ENCODE peak calls at places on chromosomes 3 and 15, in four cellular contexts. One of them, this sample, is unnamed.

GRCh38 chr15:45454825-45455224 is 67.7 kb downstream of the SLC30A4 start:
- DNase-seq in uterus: no peak
- DNase-seq in GM06990: peak
- DNase-seq in ovary: peak
- DNase-seq in this sample: peak

GRCh38 chr15:57667171-57667924 is 39.2 kb upstream of the POLR2M start:
- DNase-seq in uterus: peak
- DNase-seq in GM06990: no peak
- DNase-seq in ovary: no peak
- DNase-seq in this sample: no peak

GRCh38 chr3:129346690-129347440 is 68.2 kb downstream of the HMCES start:
- DNase-seq in uterus: no peak
- DNase-seq in GM06990: no peak
- DNase-seq in ovary: no peak
- DNase-seq in this sample: no peak

GRCh38 chr3:13844911-13845310 is 35.0 kb downstream of the WNT7A start:
- DNase-seq in uterus: no peak
- DNase-seq in GM06990: no peak
- DNase-seq in ovary: no peak
- DNase-seq in this sample: no peak

GRCh38 chr3:8903191-8903590 is 60.1 kb downstream of the RAD18 start:
- DNase-seq in uterus: no peak
- DNase-seq in GM06990: no peak
- DNase-seq in ovary: no peak
- DNase-seq in this sample: no peak

GRCh38 chr3:140100479-140100878 is 165.5 kb downstream of the CLSTN2 start:
- DNase-seq in uterus: no peak
- DNase-seq in GM06990: no peak
- DNase-seq in ovary: no peak
- DNase-seq in this sample: no peak

GRCh38 chr15:63198315-63198714 is 8.9 kb downstream of the RAB8B start:
- DNase-seq in uterus: no peak
- DNase-seq in GM06990: no peak
- DNase-seq in ovary: no peak
- DNase-seq in this sample: no peak

GRCh38 chr15:74311734-74312444 is 55.6 kb downstream of the CYP11A1 start:
- DNase-seq in uterus: no peak
- DNase-seq in GM06990: no peak
- DNase-seq in ovary: no peak
- DNase-seq in this sample: no peak

GRCh38 chr3:60555704-60556340 is 695.4 kb downstream of the FHIT start:
- DNase-seq in uterus: no peak
- DNase-seq in GM06990: peak
- DNase-seq in ovary: no peak
- DNase-seq in this sample: no peak

GRCh38 chr3:38314112-38314766 is 32.1 kb downstream of the SLC22A14 start:
- DNase-seq in uterus: no peak
- DNase-seq in GM06990: no peak
- DNase-seq in ovary: no peak
- DNase-seq in this sample: no peak

This sample was measured in Right ventricle myocardium superior.